ENCODE peak calls at places on chromosomes 1 and 21, in six cellular contexts. P is H9; V is HTR-8/SVneo; Q is stimulated activated CD8-positive, alpha-beta memory T cell treated with anti-CD3 and anti-CD28 coated beads, Interleukin-4, amount 100 ng/mL, for 1 hour; D is stimulated activated CD4-positive, alpha-beta T cell treated with anti-CD3 and anti-CD28 coated beads, Interleukin-1b, Interleukin-23, amount 100 ng/mL, for 4 hours; K is iPS-NIHi11. G is an unnamed sample.

GRCh38 chr1:7384121-7384520 is 387.0 kb upstream of the VAMP3 start:
- DNase-seq in Q (no peak), V (no peak), K (no peak), P (peak; percentile 10), D (no peak), G (peak; percentile 27)

GRCh38 chr1:4068076-4068475 is 168.0 kb upstream of the C1orf174 start:
- DNase-seq in D (no peak), K (no peak), Q (no peak), P (no peak), V (no peak), G (no peak)

GRCh38 chr1:59107916-59108315 is 189.0 kb upstream of the FGGY start:
- DNase-seq in Q (no peak), V (no peak), P (no peak), K (no peak), D (no peak), G (no peak)

GRCh38 chr1:13703558-13704485 is 3.8 kb downstream of the PRDM2 start:
- DNase-seq in Q (no peak), P (no peak), D (no peak), K (no peak), V (no peak), G (no peak)

GRCh38 chr1:221887091-221887746 is 145.3 kb upstream of the DUSP10 start:
- DNase-seq in D (no peak), Q (no peak), V (peak; percentile 76), P (peak; percentile 60), K (peak; percentile 12), G (peak; percentile 99)

GRCh38 chr21:19992540-19992939 is 1005.7 kb upstream of the NCAM2 start:
- DNase-seq in V (no peak), P (no peak), D (no peak), Q (no peak), K (no peak), G (no peak)

GRCh38 chr1:87410771-87411170 is 82.1 kb downstream of the LMO4 start:
- DNase-seq in D (no peak), P (no peak), Q (no peak), V (no peak), K (no peak), G (no peak)

GRCh38 chr1:209948155-209948554 is 10.1 kb downstream of the SYT14 start:
- DNase-seq in D (no peak), V (no peak), P (no peak), Q (no peak), K (no peak), G (no peak)

GRCh38 chr21:28308516-28308915 is 684.2 kb downstream of the LTN1 start:
- DNase-seq in P (no peak), Q (no peak), D (no peak), V (no peak), K (no peak), G (no peak)

GRCh38 chr1:2854611-2855010 is 53.1 kb upstream of the TTC34 start:
- DNase-seq in D (no peak), K (no peak), Q (no peak), P (no peak), V (no peak), G (no peak)

GRCh38 chr1:114369930-114370329 is 141.1 kb downstream of the TRIM33 start:
- DNase-seq in P (no peak), V (no peak), Q (no peak), K (no peak), D (no peak), G (no peak)

GRCh38 chr1:227257964-227258363 is 60.3 kb downstream of the CDC42BPA start:
- DNase-seq in Q (no peak), K (no peak), P (peak; percentile 56), V (no peak), D (no peak), G (no peak)

GRCh38 chr1:215064327-215064726 is 18.2 kb upstream of the KCNK2 start:
- DNase-seq in D (no peak), Q (no peak), V (no peak), K (no peak), P (no peak), G (no peak)

GRCh38 chr1:160460214-160460642 is 59.9 kb downstream of the VANGL2 start:
- DNase-seq in V (no peak), Q (no peak), D (no peak), P (no peak), K (no peak), G (no peak)

GRCh38 chr1:247118946-247119446 is 14.8 kb upstream of the ZNF669 start:
- DNase-seq in P (peak; percentile 89), D (no peak), Q (no peak), K (peak; percentile 87), V (peak; percentile 60), G (peak; percentile 69)

GRCh38 chr1:210455840-210456603 is 127.3 kb downstream of the HHAT start:
- DNase-seq in Q (no peak), K (no peak), V (no peak), D (no peak), P (no peak), G (no peak)

GRCh38 chr1:31723828-31724359 is 20.1 kb upstream of the COL16A1 start:
- DNase-seq in V (peak; percentile 72), K (peak; percentile 91), P (peak; percentile 84), Q (no peak), D (no peak), G (peak; percentile 90)

GRCh38 chr1:220113136-220113695 is 19.3 kb downstream of the IARS2 start:
- DNase-seq in K (peak; percentile 32), P (no peak), Q (no peak), V (peak; percentile 25), D (peak; percentile 12), G (no peak)

GRCh38 chr1:193069748-193070394 is 10.5 kb downstream of the RO60 start:
- DNase-seq in Q (no peak), K (peak; percentile 29), V (peak; percentile 15), D (no peak), P (peak; percentile 46), G (peak; percentile 59)

GRCh38 chr21:41802684-41803083 is 35.8 kb upstream of the RIPK4 start:
- DNase-seq in K (no peak), V (no peak), P (no peak), Q (no peak), D (no peak), G (peak; percentile 38)

GRCh38 chr1:40738831-40739230 is 44.8 kb upstream of the KCNQ4 start:
- DNase-seq in V (no peak), Q (no peak), D (no peak), K (no peak), P (no peak), G (no peak)

GRCh38 chr1:215459136-215459535 is 108.0 kb upstream of the KCTD3 start:
- DNase-seq in Q (no peak), V (no peak), K (no peak), D (no peak), P (no peak), G (no peak)

GRCh38 chr1:166975361-166976129 is at the start of gene ILDR2:
- DNase-seq in P (peak; percentile 76), Q (no peak), V (no peak), K (peak; percentile 77), D (peak; percentile 60), G (peak; percentile 81)

GRCh38 chr1:209241481-209241880 is 342.0 kb upstream of the CAMK1G start:
- DNase-seq in D (no peak), V (no peak), P (no peak), K (no peak), Q (no peak), G (no peak)

GRCh38 chr1:207298666-207299065 is 22.8 kb upstream of the CD55 start:
- DNase-seq in K (no peak), D (no peak), P (no peak), V (no peak), Q (no peak), G (no peak)

GRCh38 chr21:39630827-39631226 is 18.1 kb downstream of the B3GALT5 start:
- DNase-seq in Q (no peak), K (no peak), D (no peak), P (no peak), V (no peak), G (no peak)

GRCh38 chr21:42155045-42155855 is 63.7 kb upstream of the ABCG1 start:
- DNase-seq in K (no peak), P (peak; percentile 20), V (no peak), Q (no peak), D (no peak), G (no peak)

GRCh38 chr1:79376106-79376505 is 369.6 kb upstream of the ADGRL4 start:
- DNase-seq in Q (no peak), D (no peak), K (no peak), V (no peak), P (no peak), G (no peak)

GRCh38 chr1:85137660-85138059 is 63.2 kb downstream of the SYDE2 start:
- DNase-seq in D (no peak), V (no peak), Q (no peak), K (no peak), P (no peak), G (no peak)

GRCh38 chr1:1907098-1907736 is 7.8 kb upstream of the CALML6 start:
- DNase-seq in D (no peak), Q (no peak), V (no peak), P (peak; percentile 32), K (no peak), G (peak; percentile 62)

GRCh38 chr1:248670003-248670402 is 14.7 kb upstream of the OR2T27 start:
- DNase-seq in K (no peak), P (no peak), D (no peak), V (no peak), Q (no peak), G (no peak)

GRCh38 chr21:42031816-42032215 is 21.7 kb upstream of the ZBTB21 start:
- DNase-seq in V (no peak), K (no peak), D (no peak), P (no peak), Q (no peak), G (no peak)

GRCh38 chr1:116373451-116374339 is 651 bp downstream of the ATP1A1 start:
- DNase-seq in K (peak; percentile 58), V (no peak), D (peak; percentile 27), P (peak; percentile 60), Q (peak; percentile 35), G (peak; percentile 69)

GRCh38 chr1:156291226-156292061 is 4.0 kb downstream of the GLMP start:
- DNase-seq in Q (no peak), D (no peak), K (peak; percentile 94), V (no peak), P (peak; percentile 97), G (peak; percentile 99)

GRCh38 chr1:154272217-154272998 is at the start of gene HAX1:
- DNase-seq in Q (peak; percentile 95), V (peak; percentile 85), D (peak; percentile 96), P (peak; percentile 87), K (peak; percentile 93), G (peak; percentile 97)

GRCh38 chr1:192506741-192507155 is 68.8 kb upstream of the RGS1 start:
- DNase-seq in V (peak; percentile 54), D (no peak), K (peak; percentile 37), Q (no peak), P (no peak), G (no peak)